ENCODE peak calls at places on chromosome 18, in five cellular contexts. G is heart right ventricle, E is cardiac muscle cell, A is body of pancreas, Q is psoas muscle. M is an unnamed sample. For H3K9me3, the result is how much of the 10 kb centered on the place peaks cover.

GRCh38 chr18:21853972-21854563 is 113.5 kb downstream of the MIB1 start:
- DNase-seq in G (no peak), E (peak), A (no peak), Q (no peak), M (no peak)

GRCh38 chr18:55420665-55420964 is 167.4 kb downstream of the TCF4 start:
- DNase-seq in G (no peak), E (no peak), A (no peak), Q (no peak), M (no peak)

GRCh38 chr18:37403100-37403781 is 162.4 kb downstream of the CELF4 start:
- DNase-seq in G (peak), E (peak), A (peak), Q (peak), M (peak)

GRCh38 chr18:76442413-76443171 is 52.5 kb downstream of the ZNF516 start:
- DNase-seq in G (no peak), E (no peak), A (no peak), Q (no peak), M (no peak)

GRCh38 chr18:57455576-57456129 is 20.5 kb downstream of the ONECUT2 start:
- DNase-seq in G (no peak), E (no peak), A (no peak), Q (no peak), M (no peak)

GRCh38 chr18:77087391-77088141 is 45.0 kb downstream of the MBP start:
- DNase-seq in G (peak), E (peak), A (no peak), Q (peak), M (no peak)

GRCh38 chr18:21194871-21195771 is 46.9 kb upstream of the GREB1L start:
- DNase-seq in G (no peak), E (peak), A (no peak), Q (no peak), M (no peak)

GRCh38 chr18:7084080-7084765 is 33.4 kb downstream of the LAMA1 start:
- DNase-seq in G (no peak), E (peak), A (no peak), Q (no peak), M (no peak)

GRCh38 chr18:63997041-63997440 is 27.2 kb downstream of the SERPINB8 start:
- DNase-seq in G (no peak), E (no peak), A (no peak), Q (no peak), M (no peak)

GRCh38 chr18:5180254-5180653 is 16.8 kb downstream of the AKAIN1 start:
- DNase-seq in G (no peak), E (no peak), A (no peak), Q (no peak), M (no peak)

GRCh38 chr18:12307871-12308385 is at the start of gene TUBB6:
- DNase-seq in G (peak), E (peak), A (peak), Q (peak), M (peak)

GRCh38 chr18:44041553-44042418 is 638.9 kb upstream of the SETBP1 start:
- DNase-seq in G (no peak), E (no peak), A (no peak), Q (no peak), M (no peak)

GRCh38 chr18:62262050-62262449 is 63.1 kb upstream of the TNFRSF11A start:
- DNase-seq in G (no peak), E (no peak), A (no peak), Q (no peak), M (no peak)

GRCh38 chr18:73948497-73948896 is 199.1 kb downstream of the FBXO15 start:
- DNase-seq in G (no peak), E (peak), A (no peak), Q (no peak), M (no peak)

GRCh38 chr18:9814431-9814830 is 71.3 kb upstream of the TXNDC2 start:
- DNase-seq in G (no peak), E (peak), A (no peak), Q (no peak), M (no peak)

GRCh38 chr18:58005036-58005435 is 39.0 kb upstream of the NEDD4L start:
- DNase-seq in G (no peak), E (no peak), A (no peak), Q (no peak), M (no peak)

GRCh38 chr18:44149706-44150105 is 531.0 kb upstream of the SETBP1 start:
- DNase-seq in G (no peak), E (peak), A (no peak), Q (no peak), M (no peak)

GRCh38 chr18:61949946-61950345 is 57.1 kb upstream of the RNF152 start:
- DNase-seq in G (no peak), E (peak), A (no peak), Q (peak), M (peak)

GRCh38 chr18:13216732-13217465 is 1.7 kb upstream of the LDLRAD4 start:
- DNase-seq in G (peak), E (no peak), A (peak), Q (peak), M (peak)

GRCh38 chr18:21454725-21455124 is 145.8 kb downstream of the ESCO1 start:
- DNase-seq in G (no peak), E (no peak), A (no peak), Q (no peak), M (no peak)

GRCh38 chr18:46768166-46768921 is 11.5 kb upstream of the ST8SIA5 start:
- DNase-seq in G (peak), E (no peak), A (no peak), Q (no peak), M (no peak)

GRCh38 chr18:77671456-77672167 is 422.0 kb downstream of the GALR1 start:
- DNase-seq in G (no peak), E (no peak), A (no peak), Q (no peak), M (no peak)

GRCh38 chr18:79515944-79516351 is 120.2 kb downstream of the NFATC1 start:
- DNase-seq in G (peak), E (peak), A (no peak), Q (no peak), M (no peak)

GRCh38 chr18:79518683-79519128 is 123.0 kb downstream of the NFATC1 start:
- DNase-seq in G (no peak), E (no peak), A (no peak), Q (no peak), M (peak)

GRCh38 chr18:79518028-79518682 is 122.4 kb downstream of the NFATC1 start:
- DNase-seq in G (peak), E (no peak), A (no peak), Q (no peak), M (no peak)

GRCh38 chr18:79516441-79516931 is 120.8 kb downstream of the NFATC1 start:
- DNase-seq in G (no peak), E (no peak), A (no peak), Q (no peak), M (no peak)

DNA sequence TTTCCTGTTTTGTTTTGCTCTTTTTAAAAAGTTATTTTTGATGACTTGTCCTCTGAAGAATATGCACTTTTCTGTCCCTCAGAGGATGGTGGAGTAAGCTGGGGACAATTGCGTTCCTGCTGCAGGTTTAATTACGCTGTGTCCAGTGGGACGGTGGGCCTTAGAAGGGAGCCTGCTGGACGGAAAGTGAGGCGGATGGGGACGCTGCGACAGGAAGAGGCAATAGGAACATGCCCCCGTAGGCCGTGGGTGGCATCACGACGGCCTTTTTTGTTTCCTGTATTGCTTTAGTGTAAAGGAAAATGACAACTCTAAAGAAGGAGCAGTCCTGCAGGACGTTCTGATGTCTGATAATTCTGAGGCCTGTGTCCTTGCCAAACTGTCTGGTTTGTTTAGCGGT is 121.6 kb downstream of the NFATC1 start:
- DNase-seq in G (no peak), E (no peak), A (no peak), Q (no peak), M (no peak)
- TF ChIP-seq CTCF in G (no peak), E (no peak), A (no peak), Q (no peak), M (no peak)

DNA sequence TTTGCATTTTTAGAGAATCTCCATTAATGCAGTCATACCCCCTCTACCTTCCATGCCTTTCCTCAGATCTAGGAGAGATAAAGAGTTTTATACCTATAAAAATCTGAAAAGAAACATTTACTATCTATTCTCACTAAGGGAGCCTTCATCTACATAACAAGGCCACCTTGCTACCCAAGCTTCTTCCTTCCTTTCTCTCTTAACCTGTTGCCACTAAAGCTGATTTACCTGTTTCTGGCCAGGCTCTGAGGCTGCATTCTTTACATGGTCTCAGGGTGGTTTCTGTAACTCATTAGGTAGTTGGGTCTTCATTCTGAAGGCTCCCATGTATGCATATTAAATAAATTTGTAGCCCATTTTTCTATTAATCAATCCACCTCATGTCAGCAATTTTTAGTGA is 391.6 kb downstream of the DLGAP1 start:
- DNase-seq in G (no peak), E (no peak), A (no peak), Q (no peak), M (no peak)
- H3K9me3 ChIP-seq in G (under half), E (under half), A (under half), Q (under half), M (under half)

GRCh38 chr18:23779696-23780303 is 90.5 kb downstream of the LAMA3 start:
- DNase-seq in G (no peak), E (peak), A (no peak), Q (no peak), M (no peak)
- TF ChIP-seq CTCF in G (no peak), E (no peak), A (no peak), Q (no peak), M (no peak)

DNA sequence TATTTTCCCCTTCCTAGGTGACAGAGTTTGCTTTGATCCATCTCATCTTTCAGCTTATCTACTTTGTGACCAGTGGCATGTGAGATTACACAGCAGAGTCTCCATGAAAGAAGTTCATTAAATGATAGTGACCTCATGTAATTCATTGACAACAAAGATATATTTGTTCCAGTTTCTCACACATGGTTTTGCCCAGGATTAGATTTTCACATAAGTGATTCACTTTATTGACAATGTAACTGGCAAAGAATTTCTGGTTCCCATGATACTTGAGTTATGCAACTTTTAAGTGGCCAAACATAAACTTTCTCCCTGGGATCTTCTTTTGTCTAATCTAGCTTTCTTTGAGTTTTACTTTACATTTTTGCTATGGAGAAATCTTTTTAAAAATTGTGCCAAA is 50.0 kb downstream of the MC4R start:
- DNase-seq in G (no peak), E (no peak), A (no peak), Q (no peak), M (no peak)
- H3K9me3 ChIP-seq in G (under half), E (under half), A (under half), Q (under half), M (under half)

DNA sequence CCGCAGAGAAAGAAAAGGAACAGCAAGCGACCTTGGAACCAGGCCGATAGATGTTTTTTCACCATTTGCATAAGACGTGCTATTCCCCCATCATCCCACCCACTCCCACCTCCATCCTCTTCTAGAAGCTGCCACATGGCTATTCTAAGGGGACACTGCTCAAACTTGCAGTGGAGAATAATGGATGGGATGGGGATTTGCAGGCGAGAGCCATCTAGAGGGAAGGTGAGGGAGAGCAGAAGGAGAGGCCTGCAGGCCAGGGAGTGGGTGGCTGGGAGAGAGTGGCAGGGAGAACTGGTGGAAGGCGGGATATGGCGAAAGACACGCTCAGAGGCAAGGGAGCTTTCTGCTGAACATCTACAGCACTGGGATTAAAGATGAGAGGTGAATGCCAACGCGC is 84.9 kb downstream of the MAPK4 start:
- DNase-seq in G (no peak), E (peak), A (no peak), Q (no peak), M (no peak)
- TF ChIP-seq CTCF in G (no peak), E (peak), A (no peak), Q (no peak), M (no peak)

DNA sequence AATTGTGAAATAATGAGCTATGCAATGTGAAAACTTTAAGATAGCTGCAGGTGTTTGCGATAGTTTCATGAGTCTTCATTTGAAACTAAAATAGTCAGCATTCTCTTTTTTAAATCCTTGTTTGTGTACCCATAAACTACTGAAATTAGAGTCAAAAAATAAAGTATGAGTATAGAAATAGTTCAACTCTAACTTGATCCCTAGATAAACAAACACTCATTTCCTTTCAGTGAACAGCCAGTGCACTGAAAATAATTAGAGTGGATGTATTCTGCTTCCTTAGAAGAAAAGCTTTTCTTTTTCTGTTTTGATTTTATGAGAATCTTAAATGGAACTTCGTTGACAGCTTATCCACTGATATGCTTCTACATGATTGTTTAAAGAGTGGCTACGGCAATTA is 1033.4 kb downstream of the SOCS6 start:
- DNase-seq in G (no peak), E (no peak), A (no peak), Q (no peak), M (no peak)
- H3K9me3 ChIP-seq in G (under half), E (under half), A (under half), Q (under half), M (under half)

DNA sequence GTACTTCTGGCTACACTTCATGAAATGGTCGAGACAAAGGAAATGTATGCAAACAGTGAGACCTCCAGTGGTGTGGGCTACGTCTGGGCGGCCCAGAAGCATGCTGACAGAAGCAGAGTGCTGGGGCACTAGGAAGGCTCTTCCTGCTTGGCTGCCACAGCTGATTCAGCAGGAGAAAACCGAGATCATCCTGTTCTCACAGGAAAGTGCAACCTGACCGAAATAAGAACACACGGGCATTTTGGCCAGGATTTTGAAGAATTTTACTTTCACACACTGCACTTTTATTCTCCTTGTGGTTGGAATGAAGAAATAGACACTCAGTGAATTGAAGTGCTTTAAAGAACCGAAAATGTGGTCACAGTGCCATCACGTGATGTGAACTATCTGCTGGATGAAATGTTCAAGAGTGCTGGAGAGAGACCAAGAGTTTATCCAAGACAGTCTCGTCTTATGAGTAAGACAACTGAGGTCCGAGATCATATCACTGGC is 149.5 kb downstream of the CCBE1 start:
- DNase-seq in G (no peak), E (peak), A (peak), Q (no peak), M (no peak)
- TF ChIP-seq CTCF in G (no peak), E (peak), A (no peak), Q (no peak), M (no peak)